ENCODE peak calls at places on chromosome 6, in seven cellular contexts. X is omental fat pad; O is stimulated activated CD8-positive, alpha-beta memory T cell treated with anti-CD3 and anti-CD28 coated beads, Interleukin-4, amount 100 ng/mL, for 4 hours; B is naive thymus-derived CD8-positive, alpha-beta T cell; W is NCI-H1694 treated with DMSO at 0.1 percent for 48 hours; H is endodermal cell; P is esophagus muscularis mucosa. I is an unnamed sample.

GRCh38 chr6:329888-330691 is 37.8 kb downstream of the DUSP22 start:
- DNase-seq in X (no peak), O (no peak), B (no peak), W (no peak), H (peak), P (no peak), I (no peak)

GRCh38 chr6:72622094-72622540 is 253 bp downstream of the KCNQ5 start:
- DNase-seq in X (no peak), O (peak), B (peak), W (peak), H (peak), P (no peak), I (no peak)

GRCh38 chr6:108526739-108527174 is 34.0 kb upstream of the FOXO3 start:
- DNase-seq in X (no peak), O (no peak), B (peak), W (peak), H (peak), P (no peak), I (no peak)

GRCh38 chr6:129644567-129645015 is 65.4 kb downstream of the ARHGAP18 start:
- DNase-seq in X (no peak), O (no peak), B (no peak), W (no peak), H (no peak), P (no peak), I (no peak)

GRCh38 chr6:3457710-3458605 is 1.1 kb upstream of the SLC22A23 start:
- DNase-seq in X (no peak), O (no peak), B (peak), W (no peak), H (peak), P (no peak), I (no peak)

GRCh38 chr6:134373282-134373922 is 55.5 kb upstream of the SGK1 start:
- DNase-seq in X (no peak), O (no peak), B (no peak), W (no peak), H (no peak), P (peak), I (peak)

GRCh38 chr6:156830126-156830525 is 52.9 kb downstream of the ARID1B start:
- DNase-seq in X (no peak), O (no peak), B (no peak), W (no peak), H (no peak), P (peak), I (no peak)

GRCh38 chr6:169140986-169141495 is 112.6 kb downstream of the THBS2 start:
- DNase-seq in X (no peak), O (no peak), B (no peak), W (no peak), H (no peak), P (peak), I (no peak)

GRCh38 chr6:158408552-158409130 is 96.4 kb downstream of the TULP4 start:
- DNase-seq in X (no peak), O (no peak), B (no peak), W (no peak), H (no peak), P (peak), I (no peak)

GRCh38 chr6:77822265-77822664 is 169.4 kb downstream of the MEI4 start:
- DNase-seq in X (no peak), O (no peak), B (no peak), W (no peak), H (no peak), P (no peak), I (no peak)

GRCh38 chr6:159279790-159280277 is 110.6 kb downstream of the FNDC1 start:
- DNase-seq in X (no peak), O (no peak), B (no peak), W (no peak), H (no peak), P (no peak), I (no peak)

GRCh38 chr6:129655334-129655733 is 54.6 kb downstream of the ARHGAP18 start:
- DNase-seq in X (no peak), O (no peak), B (peak), W (no peak), H (no peak), P (no peak), I (no peak)

GRCh38 chr6:3773696-3774298 is 22.3 kb upstream of the PXDC1 start:
- DNase-seq in X (no peak), O (no peak), B (no peak), W (peak), H (no peak), P (no peak), I (no peak)

GRCh38 chr6:166651408-166651807 is 24.4 kb upstream of the RPS6KA2 start:
- DNase-seq in X (no peak), O (no peak), B (no peak), W (no peak), H (no peak), P (no peak), I (no peak)

GRCh38 chr6:116568851-116569755 is 2.2 kb upstream of the RWDD1 start:
- DNase-seq in X (no peak), O (no peak), B (no peak), W (no peak), H (no peak), P (no peak), I (no peak)

GRCh38 chr6:83511901-83512681 is at the start of gene PRSS35:
- DNase-seq in X (no peak), O (no peak), B (no peak), W (peak), H (peak), P (no peak), I (no peak)

GRCh38 chr6:106901062-106901461 is 73.5 kb downstream of the CD24 start:
- DNase-seq in X (no peak), O (no peak), B (no peak), W (no peak), H (no peak), P (no peak), I (no peak)

GRCh38 chr6:166750125-166750793 is 123.2 kb upstream of the RPS6KA2 start:
- DNase-seq in X (no peak), O (no peak), B (no peak), W (no peak), H (no peak), P (no peak), I (no peak)

GRCh38 chr6:42260972-42261371 is 43.3 kb upstream of the MRPS10 start:
- DNase-seq in X (no peak), O (no peak), B (peak), W (peak), H (peak), P (no peak), I (no peak)

GRCh38 chr6:29850011-29850553 is 22.5 kb downstream of the HLA-G start:
- DNase-seq in X (no peak), O (peak), B (peak), W (no peak), H (no peak), P (no peak), I (no peak)

GRCh38 chr6:95294047-95294446 is 283.3 kb upstream of the MANEA start:
- DNase-seq in X (no peak), O (no peak), B (no peak), W (no peak), H (no peak), P (no peak), I (no peak)

GRCh38 chr6:42176981-42177380 is 3.8 kb downstream of the GUCA1A start:
- DNase-seq in X (no peak), O (no peak), B (no peak), W (no peak), H (no peak), P (no peak), I (no peak)

GRCh38 chr6:31713465-31713864 is 1.7 kb upstream of the LY6G6D start:
- DNase-seq in X (no peak), O (no peak), B (no peak), W (no peak), H (no peak), P (no peak), I (no peak)

I was measured in thoracic aorta.